ENCODE peak calls at places on chromosomes 5 and 9, in six cellular contexts. P is T-cell; O is stimulated activated CD4-positive, alpha-beta T cell treated with anti-CD3 and anti-CD28 coated beads, Interleukin-1b, Interleukin-23, amount 100 ng/mL, for 48 hours; K is stimulated activated CD8-positive, alpha-beta memory T cell treated with anti-CD3 and anti-CD28 coated beads, Interleukin-7, amount 100 ng/mL, for 1 hour; L is ureter; H is iPS-NIHi11. B is an unnamed sample.

GRCh38 chr9:36320457-36320856 is 62.2 kb upstream of the GNE start:
- DNase-seq in P (no peak), O (no peak), K (no peak), L (no peak), H (no peak), B (no peak)

GRCh38 chr9:134863941-134864820 is 16.4 kb upstream of the FCN2 start:
- DNase-seq in P (no peak), O (no peak), K (no peak), L (peak; percentile 42), H (no peak), B (no peak)

GRCh38 chr5:6321078-6321477 is 57.3 kb downstream of the MED10 start:
- DNase-seq in P (no peak), O (no peak), K (no peak), L (peak; percentile 6), H (no peak), B (no peak)

GRCh38 chr5:142871880-142872200 is 101.7 kb downstream of the ARHGAP26 start:
- DNase-seq in P (no peak), O (no peak), K (no peak), L (no peak), H (no peak), B (no peak)

GRCh38 chr5:35857004-35857345 is 284 bp downstream of the IL7R start:
- DNase-seq in P (no peak), O (no peak), K (no peak), L (no peak), H (no peak), B (no peak)

GRCh38 chr5:137646761-137647160 is 89.1 kb downstream of the KLHL3 start:
- DNase-seq in P (no peak), O (no peak), K (no peak), L (no peak), H (no peak), B (no peak)

GRCh38 chr5:93578179-93578812 is 2.7 kb downstream of the NR2F1-AS1 start:
- DNase-seq in P (no peak), O (no peak), K (no peak), L (no peak), H (no peak), B (no peak)

GRCh38 chr5:75617746-75618352 is 6.6 kb downstream of the ANKDD1B start:
- DNase-seq in P (no peak), O (no peak), K (no peak), L (no peak), H (no peak), B (no peak)

GRCh38 chr5:56085205-56085604 is 90.4 kb upstream of the IL6ST start:
- DNase-seq in P (no peak), O (no peak), K (no peak), L (no peak), H (no peak), B (peak; percentile 74)

GRCh38 chr9:136054146-136054545 is 40.9 kb downstream of the NACC2 start:
- DNase-seq in P (no peak), O (no peak), K (no peak), L (no peak), H (no peak), B (no peak)

GRCh38 chr5:133934822-133935793 is 33.3 kb downstream of the C5orf15 start:
- DNase-seq in P (no peak), O (no peak), K (no peak), L (no peak), H (no peak), B (no peak)

GRCh38 chr5:78547171-78547570 is 101.4 kb downstream of the LHFPL2 start:
- DNase-seq in P (no peak), O (no peak), K (no peak), L (no peak), H (no peak), B (no peak)

GRCh38 chr9:121483049-121483448 is 16.6 kb downstream of the GGTA1 start:
- DNase-seq in P (no peak), O (no peak), K (no peak), L (no peak), H (peak; percentile 33), B (no peak)

GRCh38 chr9:110125207-110125751 is 82.7 kb downstream of the C9orf152 start:
- DNase-seq in P (no peak), O (no peak), K (no peak), L (peak; percentile 87), H (peak; percentile 78), B (peak; percentile 74)

GRCh38 chr5:66554211-66554610 is 42.0 kb upstream of the MAST4 start:
- DNase-seq in P (no peak), O (peak; percentile 63), K (no peak), L (no peak), H (no peak), B (no peak)

GRCh38 chr5:147898875-147899401 is 7.4 kb downstream of the C5orf46 start:
- DNase-seq in P (no peak), O (no peak), K (no peak), L (no peak), H (no peak), B (no peak)

GRCh38 chr5:174571662-174572397 is 152.6 kb upstream of the MSX2 start:
- DNase-seq in P (no peak), O (no peak), K (no peak), L (peak; percentile 85), H (peak; percentile 20), B (peak; percentile 73)

GRCh38 chr5:11609570-11610322 is 294.5 kb downstream of the CTNND2 start:
- DNase-seq in P (no peak), O (no peak), K (no peak), L (no peak), H (peak; percentile 7), B (no peak)

GRCh38 chr5:1930880-1931589 is 48.3 kb upstream of the IRX4 start:
- DNase-seq in P (no peak), O (no peak), K (no peak), L (no peak), H (peak; percentile 82), B (no peak)

GRCh38 chr9:126452036-126452595 is 125.5 kb downstream of the MVB12B start:
- DNase-seq in P (no peak), O (no peak), K (no peak), L (no peak), H (no peak), B (no peak)

GRCh38 chr9:6876195-6876594 is 118.4 kb downstream of the KDM4C start:
- DNase-seq in P (no peak), O (no peak), K (no peak), L (no peak), H (no peak), B (no peak)

GRCh38 chr9:129272348-129273025 is 94.4 kb upstream of the IER5L start:
- DNase-seq in P (no peak), O (no peak), K (no peak), L (no peak), H (no peak), B (no peak)

GRCh38 chr5:99879791-99880511 is 655.2 kb upstream of the FAM174A start:
- DNase-seq in P (no peak), O (no peak), K (no peak), L (no peak), H (no peak), B (no peak)

GRCh38 chr9:122562134-122562760 is 9.3 kb downstream of the OR1N2 start:
- DNase-seq in P (peak; percentile 6), O (no peak), K (no peak), L (no peak), H (no peak), B (no peak)

GRCh38 chr5:138661991-138662434 is 86.8 kb upstream of the HSPA9 start:
- DNase-seq in P (no peak), O (no peak), K (no peak), L (no peak), H (no peak), B (no peak)

GRCh38 chr5:81212211-81212687 is 20.9 kb upstream of the CKMT2 start:
- DNase-seq in P (no peak), O (no peak), K (no peak), L (no peak), H (no peak), B (no peak)

GRCh38 chr5:43335681-43336080 is 22.5 kb upstream of the HMGCS1 start:
- DNase-seq in P (no peak), O (no peak), K (no peak), L (no peak), H (no peak), B (no peak)

GRCh38 chr9:134624827-134625181 is 16.8 kb upstream of the COL5A1 start:
- DNase-seq in P (no peak), O (no peak), K (no peak), L (no peak), H (no peak), B (peak; percentile 60)

GRCh38 chr9:4344946-4345345 is 45.1 kb upstream of the GLIS3 start:
- DNase-seq in P (no peak), O (peak; percentile 66), K (peak; percentile 5), L (no peak), H (no peak), B (peak; percentile 47)

B was measured in lung microvascular endothelial cell.